ENCODE peak calls at places on chromosome 17, in seven cellular contexts. One of them, this sample, is unnamed.

GRCh38 chr17:57927048-57927723 is 28.0 kb downstream of the CUEDC1 start:
- DNase-seq in stromal cell of bone marrow: peak
- DNase-seq in A549: no peak
- DNase-seq in NCI-H1092: peak
- DNase-seq in Peyer's patch: no peak
- DNase-seq in stimulated activated naive CD8-positive, alpha-beta T cell treated with anti-CD3 and anti-CD28 coated beads, Interleukin-15, amount 100 ng/mL, for 72 hours: no peak
- DNase-seq in gastrocnemius medialis: no peak
- DNase-seq in this sample: peak

GRCh38 chr17:55518549-55518948 is 7.3 kb upstream of the SMIM36 start:
- DNase-seq in stromal cell of bone marrow: no peak
- DNase-seq in A549: no peak
- DNase-seq in NCI-H1092: no peak
- DNase-seq in Peyer's patch: no peak
- DNase-seq in stimulated activated naive CD8-positive, alpha-beta T cell treated with anti-CD3 and anti-CD28 coated beads, Interleukin-15, amount 100 ng/mL, for 72 hours: no peak
- DNase-seq in gastrocnemius medialis: no peak
- DNase-seq in this sample: no peak

GRCh38 chr17:70256751-70257150 is 87.4 kb downstream of the KCNJ2 start:
- DNase-seq in stromal cell of bone marrow: no peak
- DNase-seq in A549: no peak
- DNase-seq in NCI-H1092: no peak
- DNase-seq in Peyer's patch: no peak
- DNase-seq in stimulated activated naive CD8-positive, alpha-beta T cell treated with anti-CD3 and anti-CD28 coated beads, Interleukin-15, amount 100 ng/mL, for 72 hours: no peak
- DNase-seq in gastrocnemius medialis: no peak
- DNase-seq in this sample: no peak

GRCh38 chr17:81291662-81292061 is 3.4 kb downstream of the SLC38A10 start:
- DNase-seq in stromal cell of bone marrow: peak
- DNase-seq in A549: peak
- DNase-seq in NCI-H1092: no peak
- DNase-seq in Peyer's patch: peak
- DNase-seq in stimulated activated naive CD8-positive, alpha-beta T cell treated with anti-CD3 and anti-CD28 coated beads, Interleukin-15, amount 100 ng/mL, for 72 hours: peak
- DNase-seq in gastrocnemius medialis: peak
- DNase-seq in this sample: peak

GRCh38 chr17:40646791-40647548 is 648 bp downstream of the SMARCE1 start:
- DNase-seq in stromal cell of bone marrow: no peak
- DNase-seq in A549: peak
- DNase-seq in NCI-H1092: no peak
- DNase-seq in Peyer's patch: peak
- DNase-seq in stimulated activated naive CD8-positive, alpha-beta T cell treated with anti-CD3 and anti-CD28 coated beads, Interleukin-15, amount 100 ng/mL, for 72 hours: no peak
- DNase-seq in gastrocnemius medialis: peak
- DNase-seq in this sample: no peak

GRCh38 chr17:4236456-4236855 is 27.3 kb downstream of the ANKFY1 start:
- DNase-seq in stromal cell of bone marrow: no peak
- DNase-seq in A549: no peak
- DNase-seq in NCI-H1092: no peak
- DNase-seq in Peyer's patch: no peak
- DNase-seq in stimulated activated naive CD8-positive, alpha-beta T cell treated with anti-CD3 and anti-CD28 coated beads, Interleukin-15, amount 100 ng/mL, for 72 hours: no peak
- DNase-seq in gastrocnemius medialis: no peak
- DNase-seq in this sample: no peak

GRCh38 chr17:10226930-10227695 is 28.7 kb upstream of the GAS7 start:
- DNase-seq in stromal cell of bone marrow: no peak
- DNase-seq in A549: peak
- DNase-seq in NCI-H1092: no peak
- DNase-seq in Peyer's patch: peak
- DNase-seq in stimulated activated naive CD8-positive, alpha-beta T cell treated with anti-CD3 and anti-CD28 coated beads, Interleukin-15, amount 100 ng/mL, for 72 hours: peak
- DNase-seq in gastrocnemius medialis: peak
- DNase-seq in this sample: peak

GRCh38 chr17:6454495-6455320 is 10.5 kb downstream of the PIMREG start:
- DNase-seq in stromal cell of bone marrow: no peak
- DNase-seq in A549: no peak
- DNase-seq in NCI-H1092: no peak
- DNase-seq in Peyer's patch: no peak
- DNase-seq in stimulated activated naive CD8-positive, alpha-beta T cell treated with anti-CD3 and anti-CD28 coated beads, Interleukin-15, amount 100 ng/mL, for 72 hours: no peak
- DNase-seq in gastrocnemius medialis: no peak
- DNase-seq in this sample: no peak

GRCh38 chr17:46191332-46192210 is 1.7 kb downstream of the KANSL1 start:
- DNase-seq in stromal cell of bone marrow: no peak
- DNase-seq in A549: peak
- DNase-seq in NCI-H1092: peak
- DNase-seq in Peyer's patch: no peak
- DNase-seq in stimulated activated naive CD8-positive, alpha-beta T cell treated with anti-CD3 and anti-CD28 coated beads, Interleukin-15, amount 100 ng/mL, for 72 hours: no peak
- DNase-seq in gastrocnemius medialis: no peak
- DNase-seq in this sample: no peak

GRCh38 chr17:36857698-36858097 is 79.6 kb upstream of the LHX1 start:
- DNase-seq in stromal cell of bone marrow: no peak
- DNase-seq in A549: no peak
- DNase-seq in NCI-H1092: no peak
- DNase-seq in Peyer's patch: no peak
- DNase-seq in stimulated activated naive CD8-positive, alpha-beta T cell treated with anti-CD3 and anti-CD28 coated beads, Interleukin-15, amount 100 ng/mL, for 72 hours: no peak
- DNase-seq in gastrocnemius medialis: no peak
- DNase-seq in this sample: no peak

GRCh38 chr17:8829036-8829941 is 30.1 kb upstream of the MFSD6L start:
- DNase-seq in stromal cell of bone marrow: no peak
- DNase-seq in A549: no peak
- DNase-seq in NCI-H1092: no peak
- DNase-seq in Peyer's patch: no peak
- DNase-seq in stimulated activated naive CD8-positive, alpha-beta T cell treated with anti-CD3 and anti-CD28 coated beads, Interleukin-15, amount 100 ng/mL, for 72 hours: no peak
- DNase-seq in gastrocnemius medialis: no peak
- DNase-seq in this sample: no peak

GRCh38 chr17:80163315-80163714 is 6.5 kb upstream of the CARD14 start:
- DNase-seq in stromal cell of bone marrow: no peak
- DNase-seq in A549: no peak
- DNase-seq in NCI-H1092: no peak
- DNase-seq in Peyer's patch: no peak
- DNase-seq in stimulated activated naive CD8-positive, alpha-beta T cell treated with anti-CD3 and anti-CD28 coated beads, Interleukin-15, amount 100 ng/mL, for 72 hours: no peak
- DNase-seq in gastrocnemius medialis: no peak
- DNase-seq in this sample: no peak

GRCh38 chr17:38589462-38590114 is 16.2 kb downstream of the SRCIN1 start:
- DNase-seq in stromal cell of bone marrow: no peak
- DNase-seq in A549: no peak
- DNase-seq in NCI-H1092: no peak
- DNase-seq in Peyer's patch: no peak
- DNase-seq in stimulated activated naive CD8-positive, alpha-beta T cell treated with anti-CD3 and anti-CD28 coated beads, Interleukin-15, amount 100 ng/mL, for 72 hours: no peak
- DNase-seq in gastrocnemius medialis: no peak
- DNase-seq in this sample: no peak

GRCh38 chr17:69093279-69093789 is 32.6 kb upstream of the ABCA9 start:
- DNase-seq in stromal cell of bone marrow: no peak
- DNase-seq in A549: no peak
- DNase-seq in NCI-H1092: no peak
- DNase-seq in Peyer's patch: no peak
- DNase-seq in stimulated activated naive CD8-positive, alpha-beta T cell treated with anti-CD3 and anti-CD28 coated beads, Interleukin-15, amount 100 ng/mL, for 72 hours: no peak
- DNase-seq in gastrocnemius medialis: no peak
- DNase-seq in this sample: no peak